ENCODE peak calls at places on chromosomes 6 and 20, in eight cellular contexts. One of them, this sample, is unnamed.

GRCh38 chr6:63272397-63272796 is 47.4 kb downstream of the LGSN start:
- DNase-seq in dorsolateral prefrontal cortex: no peak
- DNase-seq in right atrium auricular region: no peak
- DNase-seq in stomach: no peak
- DNase-seq in Peyer's patch: no peak
- DNase-seq in IMR-90: peak
- DNase-seq in pancreas: no peak
- DNase-seq in A549: no peak
- DNase-seq in this sample: no peak

GRCh38 chr6:163986313-163986712 is 571.8 kb downstream of the QKI start:
- DNase-seq in IMR-90: peak
- DNase-seq in pancreas: no peak
- DNase-seq in stomach: no peak
- DNase-seq in Peyer's patch: no peak
- DNase-seq in A549: no peak
- DNase-seq in right atrium auricular region: no peak
- DNase-seq in dorsolateral prefrontal cortex: no peak
- DNase-seq in this sample: no peak

GRCh38 chr6:1131285-1132079 is 180.4 kb upstream of the FOXQ1 start:
- DNase-seq in stomach: no peak
- DNase-seq in Peyer's patch: no peak
- DNase-seq in pancreas: no peak
- DNase-seq in A549: no peak
- DNase-seq in dorsolateral prefrontal cortex: no peak
- DNase-seq in IMR-90: peak
- DNase-seq in right atrium auricular region: no peak
- DNase-seq in this sample: no peak

GRCh38 chr20:25054133-25054820 is 3.7 kb downstream of the ACSS1 start:
- DNase-seq in dorsolateral prefrontal cortex: peak
- DNase-seq in IMR-90: no peak
- DNase-seq in pancreas: peak
- DNase-seq in Peyer's patch: no peak
- DNase-seq in A549: no peak
- DNase-seq in stomach: peak
- DNase-seq in right atrium auricular region: no peak
- DNase-seq in this sample: no peak

GRCh38 chr6:96066376-96066775 is 50.6 kb downstream of the FUT9 start:
- DNase-seq in right atrium auricular region: no peak
- DNase-seq in dorsolateral prefrontal cortex: no peak
- DNase-seq in A549: no peak
- DNase-seq in IMR-90: no peak
- DNase-seq in Peyer's patch: no peak
- DNase-seq in stomach: no peak
- DNase-seq in pancreas: no peak
- DNase-seq in this sample: no peak

GRCh38 chr6:26457796-26458688 is at the start of gene BTN2A1:
- DNase-seq in IMR-90: peak
- DNase-seq in stomach: peak
- DNase-seq in Peyer's patch: peak
- DNase-seq in pancreas: peak
- DNase-seq in A549: peak
- DNase-seq in right atrium auricular region: peak
- DNase-seq in dorsolateral prefrontal cortex: peak
- DNase-seq in this sample: peak

GRCh38 chr6:75266716-75267291 is 17.8 kb downstream of the TMEM30A start:
- DNase-seq in stomach: no peak
- DNase-seq in A549: peak
- DNase-seq in pancreas: no peak
- DNase-seq in dorsolateral prefrontal cortex: no peak
- DNase-seq in right atrium auricular region: no peak
- DNase-seq in Peyer's patch: no peak
- DNase-seq in IMR-90: peak
- DNase-seq in this sample: no peak

GRCh38 chr6:16184129-16184528 is 54.3 kb upstream of the GMPR start:
- DNase-seq in Peyer's patch: peak
- DNase-seq in right atrium auricular region: no peak
- DNase-seq in pancreas: no peak
- DNase-seq in dorsolateral prefrontal cortex: no peak
- DNase-seq in A549: peak
- DNase-seq in IMR-90: peak
- DNase-seq in stomach: peak
- DNase-seq in this sample: no peak

GRCh38 chr6:139611327-139611958 is 237.0 kb upstream of the CITED2 start:
- DNase-seq in dorsolateral prefrontal cortex: no peak
- DNase-seq in pancreas: no peak
- DNase-seq in IMR-90: no peak
- DNase-seq in stomach: no peak
- DNase-seq in Peyer's patch: no peak
- DNase-seq in A549: no peak
- DNase-seq in right atrium auricular region: no peak
- DNase-seq in this sample: no peak

GRCh38 chr6:110652520-110652919 is 162.7 kb downstream of the CDK19 start:
- DNase-seq in IMR-90: peak
- DNase-seq in pancreas: no peak
- DNase-seq in Peyer's patch: no peak
- DNase-seq in A549: no peak
- DNase-seq in stomach: no peak
- DNase-seq in right atrium auricular region: no peak
- DNase-seq in dorsolateral prefrontal cortex: no peak
- DNase-seq in this sample: no peak

GRCh38 chr20:10034717-10035571 is at the start of gene ANKEF1:
- DNase-seq in right atrium auricular region: peak
- DNase-seq in A549: peak
- DNase-seq in pancreas: peak
- DNase-seq in Peyer's patch: peak
- DNase-seq in IMR-90: peak
- DNase-seq in dorsolateral prefrontal cortex: peak
- DNase-seq in stomach: peak
- DNase-seq in this sample: peak
- H3K27ac ChIP-seq in right atrium auricular region: peak
- H3K27ac ChIP-seq in A549: peak
- H3K27ac ChIP-seq in pancreas: peak
- H3K27ac ChIP-seq in Peyer's patch: peak
- H3K27ac ChIP-seq in IMR-90: peak
- H3K27ac ChIP-seq in dorsolateral prefrontal cortex: peak
- H3K27ac ChIP-seq in stomach: peak
- H3K27ac ChIP-seq in this sample: no peak

GRCh38 chr20:45969712-45970634 is 2.0 kb downstream of the ZNF335 start:
- DNase-seq in A549: peak
- DNase-seq in stomach: no peak
- DNase-seq in IMR-90: peak
- DNase-seq in dorsolateral prefrontal cortex: peak
- DNase-seq in pancreas: no peak
- DNase-seq in right atrium auricular region: no peak
- DNase-seq in Peyer's patch: no peak
- DNase-seq in this sample: no peak
- H3K27ac ChIP-seq in A549: peak
- H3K27ac ChIP-seq in stomach: peak
- H3K27ac ChIP-seq in IMR-90: peak
- H3K27ac ChIP-seq in dorsolateral prefrontal cortex: peak
- H3K27ac ChIP-seq in pancreas: peak
- H3K27ac ChIP-seq in right atrium auricular region: peak
- H3K27ac ChIP-seq in Peyer's patch: peak
- H3K27ac ChIP-seq in this sample: no peak

DNA sequence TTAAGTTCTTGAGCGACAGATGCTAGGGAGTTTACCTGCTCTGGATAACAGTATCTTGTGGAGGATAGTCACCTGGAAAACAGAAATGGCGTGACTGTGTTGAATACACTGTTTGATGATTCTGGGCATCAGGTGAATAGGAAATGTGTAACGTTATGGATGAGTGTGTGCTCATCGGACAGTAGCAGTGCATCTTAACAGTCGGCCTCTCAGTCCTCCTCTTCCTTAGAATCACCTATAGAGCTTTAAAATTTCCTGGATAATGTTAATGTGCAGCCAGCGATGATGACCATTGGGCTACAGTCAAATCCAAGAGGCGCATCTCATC is 217.7 kb downstream of the OR2B2 start:
- DNase-seq in Peyer's patch: no peak
- DNase-seq in IMR-90: no peak
- DNase-seq in pancreas: no peak
- DNase-seq in stomach: no peak
- DNase-seq in right atrium auricular region: no peak
- DNase-seq in dorsolateral prefrontal cortex: no peak
- DNase-seq in A549: no peak
- DNase-seq in this sample: no peak
- H3K27ac ChIP-seq in Peyer's patch: peak
- H3K27ac ChIP-seq in IMR-90: no peak
- H3K27ac ChIP-seq in pancreas: no peak
- H3K27ac ChIP-seq in stomach: no peak
- H3K27ac ChIP-seq in right atrium auricular region: no peak
- H3K27ac ChIP-seq in dorsolateral prefrontal cortex: no peak
- H3K27ac ChIP-seq in A549: peak
- H3K27ac ChIP-seq in this sample: no peak

DNA sequence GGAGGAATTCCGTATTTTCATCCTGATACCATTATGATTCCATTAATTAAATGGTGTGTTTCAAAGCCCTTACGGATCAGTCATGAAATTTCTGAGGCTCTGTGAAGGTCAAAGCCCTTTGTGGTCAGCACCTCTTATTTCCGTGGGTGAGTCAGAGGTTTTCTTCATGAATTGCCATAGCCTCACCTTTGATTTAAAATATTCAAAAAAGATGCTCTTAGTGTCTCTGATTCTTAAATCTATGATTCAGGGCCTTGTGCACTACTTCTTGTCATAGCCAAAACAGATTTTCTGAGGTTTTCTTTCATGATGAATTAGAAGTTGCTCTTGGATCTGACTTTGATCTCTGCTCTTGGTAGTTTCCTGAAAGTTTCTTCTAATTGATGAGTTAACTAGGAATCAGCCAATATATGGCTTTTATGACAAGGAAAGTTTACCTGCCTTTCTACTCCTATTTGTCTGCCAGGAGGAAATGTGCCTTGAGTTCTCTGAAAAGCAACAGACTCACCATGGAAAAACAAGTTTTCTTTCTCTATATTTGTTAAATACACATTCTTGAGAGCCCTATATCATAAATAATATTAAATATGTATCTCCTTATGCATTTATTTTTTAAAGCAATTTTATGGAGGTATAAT is 613.0 kb downstream of the UTRN start:
- DNase-seq in Peyer's patch: no peak
- DNase-seq in stomach: no peak
- DNase-seq in A549: no peak
- DNase-seq in pancreas: no peak
- DNase-seq in IMR-90: peak
- DNase-seq in right atrium auricular region: no peak
- DNase-seq in dorsolateral prefrontal cortex: no peak
- DNase-seq in this sample: no peak
- H3K27ac ChIP-seq in Peyer's patch: no peak
- H3K27ac ChIP-seq in stomach: no peak
- H3K27ac ChIP-seq in A549: peak
- H3K27ac ChIP-seq in pancreas: no peak
- H3K27ac ChIP-seq in IMR-90: peak
- H3K27ac ChIP-seq in right atrium auricular region: no peak
- H3K27ac ChIP-seq in dorsolateral prefrontal cortex: no peak
- H3K27ac ChIP-seq in this sample: no peak

DNA sequence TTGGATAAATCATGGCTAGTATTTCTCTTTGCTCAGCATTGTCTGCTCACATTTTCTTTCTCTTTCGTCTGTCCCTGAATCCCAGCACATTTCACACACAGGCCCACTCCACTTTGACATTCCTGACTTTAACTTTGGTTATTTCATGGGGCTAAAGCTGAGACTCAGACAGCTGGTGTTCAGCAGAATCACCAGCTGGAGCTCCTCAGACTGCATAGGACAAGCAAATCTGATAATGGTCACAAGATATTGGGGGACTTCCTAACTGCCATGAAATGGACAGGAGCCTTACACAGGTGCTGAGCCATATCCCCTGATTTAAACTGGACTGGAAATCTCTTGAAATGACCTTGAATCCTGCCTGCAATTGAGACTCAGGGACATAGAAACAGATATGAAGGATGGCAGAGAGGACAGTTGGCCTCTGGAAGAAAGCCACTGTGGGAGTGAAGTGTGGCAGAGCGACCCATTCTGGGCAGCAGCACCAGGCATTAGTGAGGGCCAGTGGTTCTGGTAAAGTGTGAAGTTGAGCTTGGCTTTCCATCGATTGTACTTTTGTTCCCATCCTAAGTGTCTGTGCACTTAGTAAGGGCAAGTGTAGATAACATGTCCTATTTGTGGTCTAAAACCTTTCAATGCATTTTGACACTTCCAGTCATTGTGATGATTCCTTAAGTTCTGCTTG is 10.0 kb upstream of the IFNGR1 start:
- DNase-seq in right atrium auricular region: no peak
- DNase-seq in pancreas: no peak
- DNase-seq in IMR-90: no peak
- DNase-seq in dorsolateral prefrontal cortex: no peak
- DNase-seq in A549: no peak
- DNase-seq in Peyer's patch: no peak
- DNase-seq in stomach: no peak
- DNase-seq in this sample: no peak
- H3K27ac ChIP-seq in right atrium auricular region: peak
- H3K27ac ChIP-seq in pancreas: no peak
- H3K27ac ChIP-seq in IMR-90: no peak
- H3K27ac ChIP-seq in dorsolateral prefrontal cortex: no peak
- H3K27ac ChIP-seq in A549: peak
- H3K27ac ChIP-seq in Peyer's patch: no peak
- H3K27ac ChIP-seq in stomach: no peak
- H3K27ac ChIP-seq in this sample: no peak

This sample was measured in lung.